ENCODE peak calls at places on chromosome 14, in nine cellular contexts. Y, A, G, F, T, U, Z, D and S are unnamed samples.

GRCh38 chr14:57087841-57088240 is 180.9 kb downstream of the EXOC5 start:
- DNase-seq in Y (no peak), A (no peak), D (no peak), T (no peak), G (no peak), U (no peak), F (no peak), Z (no peak), S (no peak)

GRCh38 chr14:60327447-60328331 is 78.7 kb downstream of the PPM1A start:
- DNase-seq in F (no peak), A (no peak), G (peak; percentile 16), Y (peak; percentile 74), Z (no peak), D (no peak), T (no peak), U (no peak), S (no peak)

GRCh38 chr14:99564903-99565259 is 39.1 kb downstream of the CCDC85C start:
- DNase-seq in F (no peak), T (no peak), U (no peak), Z (no peak), D (no peak), Y (no peak), G (no peak), A (no peak), S (no peak)

GRCh38 chr14:99273724-99274345 is 1.8 kb upstream of the BCL11B start:
- DNase-seq in D (no peak), Z (no peak), F (no peak), T (no peak), G (peak; percentile 11), U (no peak), A (no peak), Y (no peak), S (no peak)

GRCh38 chr14:93976477-93977057 is at the start of gene ASB2:
- DNase-seq in G (no peak), U (no peak), D (no peak), F (peak; percentile 14), Z (no peak), A (no peak), T (no peak), Y (no peak), S (no peak)

GRCh38 chr14:67370830-67371229 is 10.7 kb downstream of the EIF2S1 start:
- DNase-seq in Z (no peak), G (peak; percentile 60), T (no peak), Y (no peak), F (no peak), D (no peak), A (no peak), U (peak; percentile 25), S (no peak)

GRCh38 chr14:90796319-90796718 is 19.9 kb downstream of the TTC7B start:
- DNase-seq in Y (no peak), D (no peak), U (no peak), F (peak; percentile 60), T (no peak), G (no peak), A (no peak), Z (no peak), S (no peak)

GRCh38 chr14:20468773-20469241 is 399 bp upstream of the PNP start:
- DNase-seq in F (no peak), G (no peak), Y (no peak), T (no peak), A (no peak), U (no peak), D (no peak), Z (no peak), S (no peak)